ENCODE peak calls at places on chromosomes 1 and 21, in six cellular contexts. Y, F, O, S, Z and D are unnamed samples.

GRCh38 chr21:40276001-40276400 is 408.8 kb downstream of the PCP4 start:
- DNase-seq in Y (no peak), Z (no peak), S (no peak), O (no peak), F (no peak), D (no peak)

GRCh38 chr1:218339267-218339831 is 5.8 kb upstream of the TGFB2 start:
- DNase-seq in Z (no peak), Y (no peak), S (no peak), O (no peak), F (no peak), D (no peak)

GRCh38 chr1:95004013-95004412 is 68.7 kb downstream of the ALG14 start:
- DNase-seq in S (no peak), F (no peak), Z (no peak), O (no peak), Y (no peak), D (no peak)

GRCh38 chr1:200992382-200993101 is 31.0 kb downstream of the KIF21B start:
- DNase-seq in F (no peak), S (no peak), Z (no peak), O (no peak), Y (no peak), D (no peak)

GRCh38 chr1:161218301-161219077 is 3.4 kb downstream of the FCER1G start:
- DNase-seq in Y (no peak), F (no peak), Z (no peak), S (no peak), O (no peak), D (no peak)

GRCh38 chr1:53442297-53442696 is 16.9 kb upstream of the DMRTB1 start:
- DNase-seq in F (no peak), Z (no peak), O (no peak), S (no peak), Y (no peak), D (no peak)

GRCh38 chr1:48673725-48674124 is 103.0 kb downstream of the BEND5 start:
- DNase-seq in F (no peak), O (no peak), Y (no peak), Z (no peak), S (peak), D (no peak)

GRCh38 chr1:201213926-201214325 is 23.3 kb downstream of the IGFN1 start:
- DNase-seq in Y (no peak), F (no peak), O (no peak), S (no peak), Z (no peak), D (no peak)

GRCh38 chr1:30385246-30385940 is 338.0 kb downstream of the MATN1 start:
- DNase-seq in O (no peak), Z (no peak), S (no peak), Y (no peak), F (no peak), D (no peak)

GRCh38 chr1:169106921-169107672 is 607 bp downstream of the ATP1B1 start:
- DNase-seq in Z (peak), F (no peak), Y (peak), O (no peak), S (peak), D (no peak)

GRCh38 chr1:197464039-197464438 is 196.0 kb downstream of the CRB1 start:
- DNase-seq in Z (no peak), F (no peak), O (no peak), Y (no peak), S (no peak), D (no peak)

GRCh38 chr1:156230102-156230501 is 11.9 kb upstream of the BGLAP start:
- DNase-seq in O (no peak), Z (no peak), F (no peak), S (no peak), Y (no peak), D (no peak)

GRCh38 chr1:153503766-153504165 is 32.0 kb downstream of the S100A6 start:
- DNase-seq in Y (no peak), F (no peak), O (no peak), S (no peak), Z (no peak), D (no peak)

GRCh38 chr1:181159451-181160151 is 71.1 kb downstream of the IER5 start:
- DNase-seq in Y (no peak), Z (no peak), S (no peak), O (peak), F (no peak), D (no peak)

GRCh38 chr1:6967431-6968079 is 182.3 kb downstream of the CAMTA1 start:
- DNase-seq in F (no peak), S (no peak), Y (no peak), O (no peak), Z (no peak), D (no peak)

GRCh38 chr1:24955161-24955560 is 25.1 kb upstream of the RUNX3 start:
- DNase-seq in O (no peak), Z (no peak), F (no peak), Y (no peak), S (no peak), D (no peak)

GRCh38 chr1:111222308-111223125 is 5.0 kb upstream of the CHI3L2 start:
- DNase-seq in Y (peak), O (peak), F (peak), Z (peak), S (peak), D (peak)

GRCh38 chr1:110696818-110697217 is 22.1 kb upstream of the KCNA3 start:
- DNase-seq in O (no peak), Y (no peak), F (no peak), Z (no peak), S (no peak), D (no peak)

GRCh38 chr1:82697965-82698364 is 897.2 kb downstream of the ADGRL2 start:
- DNase-seq in Y (no peak), S (no peak), Z (no peak), O (no peak), F (no peak), D (no peak)

GRCh38 chr1:10672376-10673050 is 123.9 kb downstream of the CASZ1 start:
- DNase-seq in Y (no peak), O (no peak), S (no peak), F (no peak), Z (no peak), D (no peak)
- TF ChIP-seq CTCF in Y (no peak), O (no peak), S (no peak), F (no peak), Z (no peak), D (no peak)

GRCh38 chr1:226220473-226221189 is 2.8 kb upstream of the MIXL1 start:
- DNase-seq in Y (no peak), S (no peak), O (no peak), F (no peak), Z (no peak), D (no peak)
- TF ChIP-seq CTCF in Y (no peak), S (no peak), O (no peak), F (no peak), Z (no peak), D (no peak)

DNA sequence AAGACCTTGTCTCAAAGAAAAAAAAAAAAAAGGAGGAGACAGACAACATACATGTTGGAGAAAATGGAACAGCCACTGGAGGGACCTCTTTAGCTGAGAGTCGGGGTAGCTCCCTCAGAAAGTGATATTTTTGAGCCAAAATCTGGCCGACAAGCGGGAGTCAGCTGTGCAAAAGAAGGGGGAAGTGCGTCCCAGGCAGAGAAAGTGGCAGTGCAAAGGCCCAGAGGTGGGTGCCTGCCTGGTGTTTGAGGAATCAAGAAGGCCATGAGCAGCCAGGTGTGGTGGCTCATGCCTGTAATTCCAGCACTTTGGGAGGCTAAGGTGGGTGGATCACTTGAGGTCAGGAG is 6.1 kb upstream of the CROCC start:
- DNase-seq in F (no peak), Y (no peak), S (no peak), O (no peak), Z (no peak), D (no peak)
- TF ChIP-seq CTCF in F (no peak), Y (no peak), S (no peak), O (no peak), Z (no peak), D (no peak)

GRCh38 chr1:54885237-54885679 is 1.7 kb downstream of the DHCR24 start:
- DNase-seq in Z (no peak), F (no peak), O (no peak), S (no peak), Y (no peak), D (no peak)

GRCh38 chr1:54887665-54888071 is 673 bp upstream of the DHCR24 start:
- DNase-seq in Z (no peak), O (no peak), Y (no peak), F (peak), S (peak), D (no peak)

GRCh38 chr1:54885863-54886723 is 902 bp downstream of the DHCR24 start:
- DNase-seq in O (no peak), Z (no peak), Y (no peak), F (peak), S (peak), D (no peak)

GRCh38 chr1:54888080-54888733 is 1.2 kb upstream of the DHCR24 start:
- DNase-seq in Z (no peak), S (no peak), Y (no peak), F (no peak), O (no peak), D (no peak)

DNA sequence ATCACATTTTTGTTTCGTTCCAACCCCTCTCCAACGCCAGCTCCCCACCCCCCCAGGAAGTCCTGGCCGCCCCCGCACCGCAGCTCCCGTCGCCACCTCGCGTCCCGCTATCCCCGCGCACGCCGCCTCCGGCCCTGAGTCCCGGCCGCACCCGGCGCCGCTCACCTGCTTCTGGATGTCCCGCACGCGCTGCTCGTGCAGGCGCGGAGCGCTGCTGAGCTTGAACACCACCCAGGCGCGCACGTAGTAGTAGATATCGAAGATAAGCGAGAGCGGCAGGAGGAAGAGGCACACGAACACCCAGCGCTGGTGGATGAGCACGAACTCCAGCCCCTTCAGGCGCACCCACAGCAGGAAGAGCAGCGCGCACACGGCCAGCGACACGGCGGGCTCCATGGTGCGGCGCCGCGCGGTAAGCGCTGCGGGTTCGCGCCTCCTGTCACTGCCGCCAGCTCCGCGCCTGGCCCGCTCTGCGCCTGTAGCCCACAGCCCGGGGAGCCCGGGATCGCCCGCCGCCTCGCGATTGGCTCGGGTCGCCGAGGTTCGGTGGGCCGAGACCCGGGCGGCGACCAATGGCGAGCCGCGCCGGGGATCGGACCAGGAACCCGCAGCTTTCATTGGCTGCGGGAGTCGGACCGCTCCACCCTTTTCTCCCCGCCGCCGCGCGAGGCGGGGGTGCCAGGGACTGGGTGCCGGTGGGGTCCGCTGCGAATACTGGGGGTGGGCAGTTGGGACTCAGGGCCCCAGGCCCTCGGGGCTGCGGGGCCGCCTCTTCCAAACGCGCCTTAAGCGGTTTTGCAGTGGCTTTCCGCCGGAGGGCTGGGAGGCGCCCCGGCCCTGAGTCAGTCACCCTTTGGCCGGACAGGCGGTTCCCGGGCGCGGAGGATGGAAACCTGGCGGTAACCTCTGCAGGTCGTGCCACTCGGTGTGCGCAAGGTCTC is at the start of gene DHCR24:
- DNase-seq in F (peak), Y (no peak), Z (peak), O (peak), S (peak), D (peak)
- TF ChIP-seq CTCF in F (no peak), Y (no peak), Z (no peak), O (no peak), S (no peak), D (no peak)

GRCh38 chr1:209747580-209748262 is 8.1 kb upstream of the TRAF3IP3 start:
- DNase-seq in S (peak), Z (peak), O (peak), Y (peak), F (peak), D (peak)
- TF ChIP-seq CTCF in S (peak), Z (peak), O (peak), Y (peak), F (no peak), D (peak)

GRCh38 chr1:242946206-242946605 is 308.9 kb downstream of the CEP170 start:
- DNase-seq in O (no peak), S (no peak), F (no peak), Y (no peak), Z (no peak), D (no peak)
- TF ChIP-seq CTCF in O (no peak), S (no peak), F (no peak), Y (no peak), Z (no peak), D (no peak)

DNA sequence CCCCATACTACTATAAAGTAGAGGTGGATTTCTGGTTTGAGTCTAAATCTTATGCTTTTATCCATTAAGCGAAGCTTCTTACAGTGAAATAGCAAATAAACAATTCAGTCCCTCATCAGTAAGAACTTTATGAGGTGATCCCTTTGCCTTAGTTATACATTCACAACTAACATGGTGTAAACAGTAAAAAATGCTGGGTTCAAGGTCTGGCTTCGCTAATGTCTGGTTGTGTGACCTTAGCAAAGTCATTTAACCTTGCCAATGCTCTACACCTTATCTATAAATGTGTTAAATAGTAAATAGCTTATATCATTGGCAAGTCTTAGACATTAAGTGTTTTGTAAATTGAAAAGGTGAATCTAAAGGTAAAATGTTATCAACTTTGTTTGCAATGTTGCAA is 475.4 kb downstream of the LMO4 start:
- DNase-seq in Y (no peak), F (no peak), S (no peak), O (no peak), Z (no peak), D (no peak)
- TF ChIP-seq CTCF in Y (no peak), F (no peak), S (no peak), O (no peak), Z (no peak), D (no peak)